ENCODE peak calls at places on chromosome 16, in seven cellular contexts. V is HS-27A; J is small intestine; F is naive thymus-derived CD4-positive, alpha-beta T cell; G is GM04503; O is naive thymus-derived CD8-positive, alpha-beta T cell; L is HAP-1. I is an unnamed sample.

GRCh38 chr16:56107944-56108583 is 83.2 kb upstream of the GNAO1 start:
- DNase-seq in V (no peak), J (no peak), F (no peak), G (no peak), O (no peak), L (no peak), I (no peak)

GRCh38 chr16:85055503-85056210 is 28.1 kb downstream of the KIAA0513 start:
- DNase-seq in V (no peak), J (peak), F (peak), G (peak), O (peak), L (no peak), I (no peak)

GRCh38 chr16:57377080-57377841 is 5.0 kb downstream of the CX3CL1 start:
- DNase-seq in V (no peak), J (no peak), F (no peak), G (no peak), O (no peak), L (no peak), I (no peak)

GRCh38 chr16:12801511-12802042 is 2.1 kb downstream of the CPPED1 start:
- DNase-seq in V (peak), J (no peak), F (no peak), G (peak), O (no peak), L (no peak), I (peak)

GRCh38 chr16:81595676-81596292 is 151.2 kb downstream of the CMIP start:
- DNase-seq in V (no peak), J (no peak), F (no peak), G (no peak), O (no peak), L (no peak), I (no peak)

GRCh38 chr16:57498031-57498430 is 11.7 kb upstream of the DOK4 start:
- DNase-seq in V (no peak), J (no peak), F (no peak), G (no peak), O (no peak), L (no peak), I (no peak)

GRCh38 chr16:67163164-67163902 is 1.2 kb upstream of the HSF4 start:
- DNase-seq in V (no peak), J (no peak), F (peak), G (no peak), O (no peak), L (no peak), I (no peak)

GRCh38 chr16:68291227-68291626 is 19.5 kb downstream of the SLC7A6OS start:
- DNase-seq in V (no peak), J (no peak), F (no peak), G (no peak), O (no peak), L (no peak), I (no peak)

GRCh38 chr16:74291577-74292208 is 4.9 kb upstream of the PSMD7 start:
- DNase-seq in V (no peak), J (no peak), F (no peak), G (no peak), O (no peak), L (no peak), I (no peak)

GRCh38 chr16:89004209-89004831 is 27.3 kb upstream of the CBFA2T3 start:
- DNase-seq in V (no peak), J (peak), F (no peak), G (no peak), O (no peak), L (peak), I (peak)

GRCh38 chr16:30149250-30149885 is 26.3 kb upstream of the MAPK3 start:
- DNase-seq in V (no peak), J (no peak), F (no peak), G (no peak), O (no peak), L (no peak), I (no peak)

GRCh38 chr16:2936436-2937011 is 24.8 kb downstream of the FLYWCH1 start:
- DNase-seq in V (no peak), J (no peak), F (no peak), G (no peak), O (no peak), L (no peak), I (no peak)

GRCh38 chr16:85220125-85220839 is 108.0 kb upstream of the CIBAR2 start:
- DNase-seq in V (no peak), J (peak), F (no peak), G (peak), O (no peak), L (no peak), I (no peak)

GRCh38 chr16:2296662-2297505 is 29.0 kb upstream of the RNPS1 start:
- DNase-seq in V (peak), J (peak), F (no peak), G (no peak), O (no peak), L (peak), I (no peak)

GRCh38 chr16:64437706-64438329 is 684.0 kb downstream of the CDH11 start:
- DNase-seq in V (no peak), J (no peak), F (no peak), G (no peak), O (no peak), L (no peak), I (no peak)

GRCh38 chr16:75296606-75297005 is 45.2 kb upstream of the BCAR1 start:
- DNase-seq in V (no peak), J (no peak), F (no peak), G (no peak), O (no peak), L (no peak), I (peak)

GRCh38 chr16:86925067-86925791 is 346.9 kb downstream of the FOXL1 start:
- DNase-seq in V (no peak), J (peak), F (no peak), G (no peak), O (no peak), L (no peak), I (no peak)

GRCh38 chr16:49282690-49283375 is 1.2 kb upstream of the CBLN1 start:
- DNase-seq in V (no peak), J (peak), F (no peak), G (no peak), O (no peak), L (peak), I (no peak)

GRCh38 chr16:47884131-47884725 is 271.6 kb downstream of the ABCC12 start:
- DNase-seq in V (no peak), J (no peak), F (no peak), G (no peak), O (no peak), L (peak), I (no peak)

GRCh38 chr16:85555549-85556455 is 57.3 kb upstream of the GSE1 start:
- DNase-seq in V (no peak), J (peak), F (peak), G (no peak), O (peak), L (peak), I (no peak)

GRCh38 chr16:84907575-84907974 is 87.8 kb downstream of the CRISPLD2 start:
- DNase-seq in V (no peak), J (no peak), F (no peak), G (peak), O (no peak), L (no peak), I (no peak)

GRCh38 chr16:68235105-68235881 is 634 bp downstream of the ESRP2 start:
- DNase-seq in V (no peak), J (peak), F (no peak), G (no peak), O (peak), L (no peak), I (no peak)

GRCh38 chr16:86508947-86509758 is 1.2 kb upstream of the FOXF1 start:
- DNase-seq in V (no peak), J (peak), F (no peak), G (no peak), O (no peak), L (peak), I (no peak)

GRCh38 chr16:53968454-53968853 is 264.5 kb downstream of the FTO start:
- DNase-seq in V (no peak), J (no peak), F (no peak), G (peak), O (no peak), L (no peak), I (no peak)

GRCh38 chr16:85204242-85205010 is 92.2 kb upstream of the CIBAR2 start:
- DNase-seq in V (no peak), J (no peak), F (no peak), G (peak), O (no peak), L (no peak), I (peak)

GRCh38 chr16:67278773-67279295 is 498 bp upstream of the PLEKHG4 start:
- DNase-seq in V (no peak), J (peak), F (peak), G (no peak), O (no peak), L (peak), I (no peak)

GRCh38 chr16:23107878-23108277 is 41.4 kb downstream of the USP31 start:
- DNase-seq in V (no peak), J (no peak), F (no peak), G (no peak), O (no peak), L (no peak), I (no peak)

GRCh38 chr16:67966549-67967182 is 1.8 kb downstream of the SLC12A4 start:
- DNase-seq in V (no peak), J (no peak), F (no peak), G (peak), O (no peak), L (peak), I (no peak)

GRCh38 chr16:68005786-68006286 is 6.6 kb upstream of the DPEP2 start:
- DNase-seq in V (no peak), J (peak), F (peak), G (no peak), O (peak), L (no peak), I (peak)

GRCh38 chr16:79605999-79606398 is 5.5 kb upstream of the MAF start:
- DNase-seq in V (no peak), J (no peak), F (no peak), G (no peak), O (no peak), L (no peak), I (no peak)

GRCh38 chr16:57529324-57530103 is 6.9 kb downstream of the CCDC102A start:
- DNase-seq in V (no peak), J (peak), F (no peak), G (no peak), O (no peak), L (no peak), I (no peak)

GRCh38 chr16:54142787-54143186 is 143.8 kb downstream of the IRX3 start:
- DNase-seq in V (no peak), J (no peak), F (no peak), G (peak), O (no peak), L (no peak), I (no peak)

GRCh38 chr16:72877374-72878028 is 170.4 kb downstream of the ZFHX3 start:
- DNase-seq in V (peak), J (peak), F (no peak), G (peak), O (no peak), L (peak), I (peak)

I was measured in pulmonary artery endothelial cell.